ENCODE peak calls at places on chromosomes 12 and 14, in five cellular contexts. F is IMR-90, W is H1, T is K562, P is HepG2. X is an unnamed sample.

GRCh38 chr12:47015381-47015780 is 64.0 kb upstream of the PCED1B start:
- DNase-seq in F (no peak), W (no peak), T (no peak), P (no peak), X (no peak)

GRCh38 chr12:14952295-14952995 is 9.0 kb downstream of the ARHGDIB start:
- DNase-seq in F (peak; percentile 98), W (no peak), T (no peak), P (peak; percentile 42), X (peak; percentile 87)

GRCh38 chr12:124518051-124518932 is 49.1 kb downstream of the NCOR2 start:
- DNase-seq in F (peak; percentile 99), W (no peak), T (no peak), P (peak; percentile 93), X (peak; percentile 98)

GRCh38 chr12:88577537-88577936 is 2.7 kb downstream of the KITLG start:
- DNase-seq in F (no peak), W (no peak), T (no peak), P (no peak), X (peak; percentile 28)

GRCh38 chr14:34569750-34570149 is 30.2 kb upstream of the EAPP start:
- DNase-seq in F (peak; percentile 56), W (no peak), T (no peak), P (no peak), X (no peak)

GRCh38 chr14:98984719-98985041 is 287.3 kb downstream of the BCL11B start:
- DNase-seq in F (no peak), W (no peak), T (peak; percentile 35), P (no peak), X (no peak)

GRCh38 chr12:13597837-13598236 is 383.6 kb downstream of the GRIN2B start:
- DNase-seq in F (no peak), W (no peak), T (no peak), P (no peak), X (no peak)

GRCh38 chr12:50999139-50999538 is 27.0 kb downstream of the SLC11A2 start:
- DNase-seq in F (no peak), W (no peak), T (no peak), P (no peak), X (no peak)

GRCh38 chr14:64137657-64138290 is 156.4 kb downstream of the ESR2 start:
- DNase-seq in F (peak; percentile 8), W (no peak), T (no peak), P (no peak), X (peak; percentile 17)

GRCh38 chr12:10618338-10618987 is 5.1 kb upstream of the MAGOHB start:
- DNase-seq in F (peak; percentile 88), W (no peak), T (peak; percentile 6), P (no peak), X (no peak)

GRCh38 chr14:30541318-30541717 is 17.6 kb upstream of the G2E3 start:
- DNase-seq in F (no peak), W (no peak), T (no peak), P (no peak), X (no peak)

GRCh38 chr12:54998958-54999510 is 14.5 kb upstream of the TESPA1 start:
- DNase-seq in F (no peak), W (no peak), T (no peak), P (no peak), X (no peak)

GRCh38 chr14:54147285-54147684 is 190.7 kb upstream of the BMP4 start:
- DNase-seq in F (peak; percentile 12), W (no peak), T (no peak), P (no peak), X (no peak)

GRCh38 chr12:100733817-100734593 is 60.6 kb upstream of the ANO4 start:
- DNase-seq in F (peak; percentile 60), W (no peak), T (no peak), P (peak; percentile 20), X (peak; percentile 60)

GRCh38 chr12:49943663-49943945 is 6.9 kb upstream of the AQP2 start:
- DNase-seq in F (no peak), W (no peak), T (no peak), P (no peak), X (no peak)

GRCh38 chr12:123019841-123020138 is 39.3 kb downstream of the ARL6IP4 start:
- DNase-seq in F (no peak), W (no peak), T (no peak), P (no peak), X (no peak)

GRCh38 chr12:7486512-7486911 is 17.1 kb downstream of the CD163 start:
- DNase-seq in F (no peak), W (no peak), T (no peak), P (no peak), X (no peak)

GRCh38 chr12:15808250-15808971 is 19.2 kb upstream of the EPS8 start:
- DNase-seq in F (peak; percentile 83), W (no peak), T (no peak), P (no peak), X (no peak)

GRCh38 chr12:46965880-46966279 is 113.5 kb upstream of the PCED1B start:
- DNase-seq in F (no peak), W (no peak), T (no peak), P (no peak), X (no peak)

GRCh38 chr12:27076930-27077329 is 5.4 kb downstream of the C12orf71 start:
- DNase-seq in F (peak; percentile 7), W (no peak), T (no peak), P (no peak), X (no peak)

GRCh38 chr12:118164798-118165486 is 29.0 kb downstream of the PEBP1 start:
- DNase-seq in F (peak; percentile 33), W (no peak), T (peak; percentile 25), P (peak; percentile 10), X (peak; percentile 48)

GRCh38 chr12:120684523-120684932 is 2.4 kb upstream of the MLEC start:
- DNase-seq in F (peak; percentile 26), W (no peak), T (no peak), P (no peak), X (peak; percentile 52)

GRCh38 chr14:39351708-39352107 is 80.5 kb downstream of the FBXO33 start:
- DNase-seq in F (peak; percentile 41), W (no peak), T (no peak), P (no peak), X (no peak)

GRCh38 chr14:99809376-99809775 is 16.2 kb downstream of the EML1 start:
- DNase-seq in F (peak; percentile 58), W (no peak), T (no peak), P (no peak), X (no peak)

GRCh38 chr12:97168804-97169203 is 261.7 kb downstream of the NEDD1 start:
- DNase-seq in F (no peak), W (no peak), T (no peak), P (no peak), X (no peak)

GRCh38 chr12:94263011-94263786 is 114.8 kb downstream of the PLXNC1 start:
- DNase-seq in F (no peak), W (no peak), T (no peak), P (no peak), X (no peak)

DNA sequence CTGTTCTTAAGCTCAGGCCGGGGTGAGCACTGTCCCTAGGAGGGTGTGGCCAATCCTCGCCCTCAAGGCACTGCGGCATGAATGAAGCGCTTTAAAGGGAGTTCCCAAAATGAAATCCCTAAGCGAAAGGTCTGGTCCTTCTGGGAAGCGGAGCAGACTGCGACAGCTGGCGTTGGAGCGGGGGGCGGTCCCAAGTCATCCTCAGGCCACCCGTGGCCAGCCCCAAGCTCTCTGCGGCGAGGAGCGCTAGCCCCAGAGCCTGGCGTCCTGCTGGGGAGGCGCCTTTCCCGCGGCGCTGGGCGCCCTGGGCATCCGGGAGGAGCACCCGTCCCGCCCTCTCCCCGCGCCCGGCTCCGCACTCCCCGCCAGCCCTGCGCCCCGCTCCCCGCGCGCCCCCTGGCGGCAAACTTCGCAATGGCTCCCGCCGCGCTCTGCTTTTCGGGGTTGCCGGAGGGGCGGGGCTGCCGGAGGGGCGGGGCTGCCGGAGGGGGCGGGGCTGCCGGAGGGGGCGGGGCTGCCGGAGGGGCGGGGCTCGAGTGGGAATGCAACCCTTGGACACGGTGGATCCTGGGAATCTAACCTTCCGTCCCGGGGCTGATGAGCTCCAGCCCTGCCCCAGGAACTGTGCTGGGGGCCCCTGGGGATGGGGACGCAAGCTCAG is 25.4 kb downstream of the ZBTB42 start:
- DNase-seq in F (peak; percentile 60), W (no peak), T (peak; percentile 83), P (peak; percentile 65), X (peak; percentile 82)
- TF ChIP-seq MAFK in F (no peak), W (no peak), T (no peak), P (no peak), X (no peak)

GRCh38 chr12:21183721-21184275 is 52.8 kb downstream of the SLCO1B1 start:
- DNase-seq in F (no peak), W (no peak), T (no peak), P (no peak), X (no peak)
- H3K4me2 ChIP-seq in F (no peak overlapping the region), W (no peak overlapping the region), T (no peak overlapping the region), P (no peak overlapping the region), X (peak overlapping the region; percentile 27)

GRCh38 chr12:83089575-83089974 is 402.9 kb downstream of the TMTC2 start:
- DNase-seq in F (no peak), W (no peak), T (no peak), P (no peak), X (no peak)

GRCh38 chr12:83093426-83093825 is 406.7 kb downstream of the TMTC2 start:
- DNase-seq in F (no peak), W (no peak), T (no peak), P (no peak), X (no peak)

GRCh38 chr12:83097656-83098055 is 410.9 kb downstream of the TMTC2 start:
- DNase-seq in F (no peak), W (no peak), T (no peak), P (no peak), X (no peak)

DNA sequence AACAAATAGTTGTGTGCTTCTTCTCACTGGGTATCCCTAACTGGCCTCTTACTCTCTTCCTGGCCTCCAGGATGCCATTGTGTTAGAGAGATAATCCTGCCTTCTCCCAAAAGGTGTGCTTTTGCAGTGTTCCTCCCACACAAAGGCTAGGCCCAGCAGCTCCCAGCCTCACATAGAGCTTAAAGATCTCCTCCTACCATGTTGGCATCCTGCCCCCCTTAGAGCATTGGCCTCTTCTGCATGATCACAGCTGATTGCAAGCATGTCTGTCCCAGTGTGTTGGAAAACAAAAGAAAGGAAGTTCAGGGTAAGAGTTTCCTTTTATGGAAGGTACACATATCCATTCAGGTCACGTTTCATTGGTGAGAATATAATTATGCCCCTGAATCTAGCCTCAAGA is 405.4 kb downstream of the TMTC2 start:
- DNase-seq in F (no peak), W (no peak), T (no peak), P (no peak), X (no peak)
- TF ChIP-seq MAFK in F (no peak), W (no peak), T (no peak), P (no peak), X (no peak)

GRCh38 chr12:75529826-75530225 is 18.4 kb upstream of the KRR1 start:
- DNase-seq in F (no peak), W (no peak), T (no peak), P (no peak), X (no peak)

GRCh38 chr12:75525263-75525662 is 13.9 kb upstream of the KRR1 start:
- DNase-seq in F (peak; percentile 36), W (no peak), T (no peak), P (no peak), X (no peak)

GRCh38 chr12:75526655-75527511 is 15.5 kb upstream of the KRR1 start:
- DNase-seq in F (peak; percentile 84), W (no peak), T (peak; percentile 19), P (peak; percentile 45), X (peak; percentile 48)

GRCh38 chr12:75528272-75528671 is 16.9 kb upstream of the KRR1 start:
- DNase-seq in F (no peak), W (no peak), T (no peak), P (no peak), X (no peak)

GRCh38 chr12:75528692-75529091 is 17.3 kb upstream of the KRR1 start:
- DNase-seq in F (no peak), W (no peak), T (no peak), P (no peak), X (no peak)
- H3K4me2 ChIP-seq in F (no peak overlapping the region), W (no peak overlapping the region), T (no peak overlapping the region), P (no peak overlapping the region), X (no peak overlapping the region)